ENCODE peak calls at places on chromosomes 7 and 10, in five cellular contexts. K is fibroblast of lung, W is pancreas, P is psoas muscle, H is sigmoid colon. O is an unnamed sample.

GRCh38 chr10:132838346-132838970 is 52.5 kb upstream of the NKX6-2 start:
- DNase-seq in K (no peak), W (no peak), P (no peak), H (peak; percentile 55), O (no peak)

GRCh38 chr10:111348049-111348448 is 271.2 kb downstream of the ADRA2A start:
- DNase-seq in K (no peak), W (no peak), P (no peak), H (no peak), O (no peak)

GRCh38 chr10:131706952-131707351 is 193.9 kb upstream of the PPP2R2D start:
- DNase-seq in K (no peak), W (no peak), P (no peak), H (no peak), O (no peak)

GRCh38 chr10:46216836-46217748 is 69.7 kb upstream of the ANTXRL start:
- DNase-seq in K (no peak), W (no peak), P (no peak), H (peak; percentile 50), O (no peak)

GRCh38 chr7:74302745-74303221 is 13.6 kb downstream of the CLIP2 start:
- DNase-seq in K (peak; percentile 36), W (no peak), P (no peak), H (no peak), O (no peak)

GRCh38 chr7:148211641-148212040 is 378.9 kb upstream of the C7orf33 start:
- DNase-seq in K (peak; percentile 5), W (no peak), P (no peak), H (no peak), O (no peak)

GRCh38 chr7:41047192-41047591 is 655.7 kb downstream of the INHBA start:
- DNase-seq in K (peak; percentile 12), W (no peak), P (no peak), H (no peak), O (no peak)

GRCh38 chr10:52747680-52748079 is 24.9 kb downstream of the MBL2 start:
- DNase-seq in K (no peak), W (no peak), P (no peak), H (no peak), O (no peak)

GRCh38 chr7:117960351-117960750 is 87.1 kb upstream of the CTTNBP2 start:
- DNase-seq in K (no peak), W (no peak), P (no peak), H (no peak), O (no peak)

GRCh38 chr10:120221873-120222485 is 235.0 kb upstream of the PLPP4 start:
- DNase-seq in K (no peak), W (peak; percentile 27), P (no peak), H (no peak), O (peak; percentile 75)

GRCh38 chr10:34526186-34526585 is 288.9 kb downstream of the PARD3 start:
- DNase-seq in K (no peak), W (no peak), P (no peak), H (no peak), O (no peak)

GRCh38 chr10:17504547-17505245 is 50.3 kb upstream of the ST8SIA6 start:
- DNase-seq in K (peak; percentile 41), W (no peak), P (no peak), H (no peak), O (no peak)

GRCh38 chr7:94449151-94449725 is 54.5 kb downstream of the COL1A2 start:
- DNase-seq in K (peak; percentile 71), W (no peak), P (no peak), H (no peak), O (peak; percentile 24)

GRCh38 chr10:102419561-102420442 is 834 bp upstream of the FBXL15 start:
- DNase-seq in K (peak; percentile 17), W (no peak), P (peak; percentile 57), H (no peak), O (peak; percentile 77)

GRCh38 chr7:41052736-41053135 is 650.2 kb downstream of the INHBA start:
- DNase-seq in K (no peak), W (no peak), P (no peak), H (no peak), O (no peak)

GRCh38 chr10:44517635-44518034 is 132.7 kb upstream of the CXCL12 start:
- DNase-seq in K (no peak), W (no peak), P (no peak), H (no peak), O (peak; percentile 24)

GRCh38 chr7:128210590-128211570 is 30.2 kb upstream of the LEP start:
- DNase-seq in K (no peak), W (no peak), P (no peak), H (peak; percentile 40), O (no peak)

GRCh38 chr7:128207609-128208008 is 33.5 kb upstream of the LEP start:
- DNase-seq in K (no peak), W (no peak), P (no peak), H (no peak), O (no peak)

GRCh38 chr7:128209229-128210035 is 31.6 kb upstream of the LEP start:
- DNase-seq in K (peak; percentile 78), W (peak; percentile 51), P (peak; percentile 56), H (peak; percentile 80), O (peak; percentile 80)

GRCh38 chr7:128211626-128212025 is 29.5 kb upstream of the LEP start:
- DNase-seq in K (no peak), W (no peak), P (no peak), H (peak; percentile 14), O (no peak)

GRCh38 chr7:128210036-128210347 is 31.1 kb upstream of the LEP start:
- DNase-seq in K (no peak), W (no peak), P (no peak), H (peak; percentile 39), O (no peak)
- TF ChIP-seq CTCF in K (no peak), W (no peak), P (no peak), H (no peak), O (no peak)

DNA sequence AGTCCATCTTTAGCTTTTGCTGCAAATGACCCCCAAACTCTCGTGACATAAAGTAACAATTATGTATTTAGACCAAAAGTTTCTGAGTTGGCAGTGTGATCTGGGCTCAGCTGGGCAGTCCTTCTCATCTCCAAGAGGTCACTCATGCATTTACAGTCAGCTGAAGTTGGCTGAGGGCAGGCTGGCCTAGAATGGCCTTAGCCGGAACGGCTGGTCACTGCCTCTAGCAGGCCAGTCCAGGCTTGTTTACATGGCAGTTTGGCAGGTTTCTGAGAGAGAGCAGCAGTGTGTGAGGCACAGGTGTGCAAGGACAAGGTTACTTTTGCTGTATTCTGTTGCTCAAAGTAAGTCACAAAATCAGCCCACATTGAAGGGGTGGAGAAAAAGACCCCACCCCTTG is 200.0 kb upstream of the AGK start:
- DNase-seq in K (no peak), W (no peak), P (no peak), H (no peak), O (no peak)
- H3K9me3 ChIP-seq in K (no peaks in the 10 kb centered on the region), W (no peaks in the 10 kb centered on the region), P (no peaks in the 10 kb centered on the region), H (no peaks in the 10 kb centered on the region), O (no peaks in the 10 kb centered on the region)

GRCh38 chr7:108973075-108973474 is 403.4 kb downstream of the DNAJB9 start:
- DNase-seq in K (no peak), W (no peak), P (no peak), H (no peak), O (peak; percentile 43)
- TF ChIP-seq CTCF in K (no peak), W (no peak), P (no peak), H (no peak), O (peak; percentile 48)

DNA sequence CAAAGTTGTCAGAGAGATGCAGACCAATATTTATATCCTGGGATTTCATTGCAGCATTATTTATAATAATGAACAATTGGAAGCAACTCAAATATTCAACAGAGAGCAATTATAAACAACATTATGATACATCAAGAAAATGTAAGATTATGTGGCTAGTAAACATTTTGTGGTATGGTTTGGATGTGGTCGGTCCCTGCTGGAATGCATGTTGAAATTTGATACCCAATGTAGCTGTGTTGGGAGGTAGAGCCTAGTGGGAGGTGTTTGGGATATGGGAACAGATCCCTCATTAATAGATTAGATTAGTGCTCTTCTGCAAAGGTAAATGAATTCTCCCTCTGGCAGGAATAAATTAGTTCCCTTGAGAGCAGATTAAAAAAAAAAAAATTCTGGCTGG is 350.9 kb downstream of the ANKRD30A start:
- DNase-seq in K (no peak), W (no peak), P (no peak), H (no peak), O (no peak)
- H3K9me3 ChIP-seq in K (no peaks in the 10 kb centered on the region), W (no peaks in the 10 kb centered on the region), P (no peaks in the 10 kb centered on the region), H (no peaks in the 10 kb centered on the region), O (peaks cover 8% of the 10 kb centered on the region)

O was measured in Caco-2.